ENCODE peak calls at places on chromosomes 6 and 20, in seven cellular contexts. One of them, this sample, is unnamed.

GRCh38 chr6:41937881-41938574 is 3.6 kb downstream of the CCND3 start:
- DNase-seq in IMR-90: no peak
- DNase-seq in Peyer's patch: no peak
- DNase-seq in right lobe of liver: no peak
- DNase-seq in body of pancreas: no peak
- DNase-seq in lower leg skin: no peak
- DNase-seq in erythroblast: peak; percentile 87
- DNase-seq in this sample: no peak

GRCh38 chr6:134816780-134817179 is 133.1 kb downstream of the ALDH8A1 start:
- DNase-seq in IMR-90: peak; percentile 64
- DNase-seq in Peyer's patch: no peak
- DNase-seq in lower leg skin: no peak
- DNase-seq in body of pancreas: no peak
- DNase-seq in erythroblast: no peak
- DNase-seq in right lobe of liver: no peak
- DNase-seq in this sample: no peak

GRCh38 chr6:139654888-139655782 is 280.7 kb upstream of the CITED2 start:
- DNase-seq in body of pancreas: no peak
- DNase-seq in Peyer's patch: no peak
- DNase-seq in lower leg skin: no peak
- DNase-seq in IMR-90: no peak
- DNase-seq in right lobe of liver: no peak
- DNase-seq in erythroblast: no peak
- DNase-seq in this sample: no peak

GRCh38 chr6:87755697-87756671 is 54.0 kb upstream of the AKIRIN2 start:
- DNase-seq in Peyer's patch: no peak
- DNase-seq in body of pancreas: no peak
- DNase-seq in right lobe of liver: no peak
- DNase-seq in erythroblast: peak; percentile 29
- DNase-seq in lower leg skin: no peak
- DNase-seq in IMR-90: peak; percentile 17
- DNase-seq in this sample: no peak

GRCh38 chr6:110980648-110981047 is 1.2 kb upstream of the RPF2 start:
- DNase-seq in right lobe of liver: no peak
- DNase-seq in lower leg skin: no peak
- DNase-seq in erythroblast: no peak
- DNase-seq in Peyer's patch: no peak
- DNase-seq in IMR-90: no peak
- DNase-seq in body of pancreas: no peak
- DNase-seq in this sample: no peak

GRCh38 chr6:148296746-148297145 is 45.9 kb upstream of the SASH1 start:
- DNase-seq in lower leg skin: no peak
- DNase-seq in right lobe of liver: no peak
- DNase-seq in Peyer's patch: no peak
- DNase-seq in erythroblast: no peak
- DNase-seq in IMR-90: no peak
- DNase-seq in body of pancreas: no peak
- DNase-seq in this sample: no peak

GRCh38 chr20:31652917-31653385 is 15.2 kb downstream of the COX4I2 start:
- DNase-seq in Peyer's patch: no peak
- DNase-seq in lower leg skin: no peak
- DNase-seq in right lobe of liver: no peak
- DNase-seq in erythroblast: no peak
- DNase-seq in IMR-90: peak; percentile 43
- DNase-seq in body of pancreas: no peak
- DNase-seq in this sample: no peak

GRCh38 chr6:138555294-138555988 is 56.1 kb upstream of the NHSL1 start:
- DNase-seq in erythroblast: no peak
- DNase-seq in body of pancreas: no peak
- DNase-seq in lower leg skin: no peak
- DNase-seq in Peyer's patch: no peak
- DNase-seq in right lobe of liver: no peak
- DNase-seq in IMR-90: no peak
- DNase-seq in this sample: no peak

GRCh38 chr6:15978426-15978825 is 150.5 kb upstream of the MYLIP start:
- DNase-seq in lower leg skin: no peak
- DNase-seq in body of pancreas: no peak
- DNase-seq in erythroblast: no peak
- DNase-seq in IMR-90: no peak
- DNase-seq in Peyer's patch: no peak
- DNase-seq in right lobe of liver: no peak
- DNase-seq in this sample: no peak

GRCh38 chr6:129105035-129105434 is 222.1 kb downstream of the LAMA2 start:
- DNase-seq in Peyer's patch: no peak
- DNase-seq in erythroblast: no peak
- DNase-seq in body of pancreas: no peak
- DNase-seq in lower leg skin: no peak
- DNase-seq in right lobe of liver: no peak
- DNase-seq in IMR-90: peak; percentile 7
- DNase-seq in this sample: no peak

GRCh38 chr6:88360203-88360797 is 194.2 kb upstream of the CNR1 start:
- DNase-seq in body of pancreas: no peak
- DNase-seq in lower leg skin: no peak
- DNase-seq in IMR-90: no peak
- DNase-seq in right lobe of liver: no peak
- DNase-seq in Peyer's patch: no peak
- DNase-seq in erythroblast: no peak
- DNase-seq in this sample: no peak

GRCh38 chr6:15359335-15359862 is 113.5 kb downstream of the JARID2 start:
- DNase-seq in body of pancreas: no peak
- DNase-seq in IMR-90: peak; percentile 78
- DNase-seq in Peyer's patch: no peak
- DNase-seq in erythroblast: no peak
- DNase-seq in lower leg skin: no peak
- DNase-seq in right lobe of liver: no peak
- DNase-seq in this sample: no peak

GRCh38 chr6:159828074-159828473 is 28.0 kb downstream of the PNLDC1 start:
- DNase-seq in IMR-90: peak; percentile 14
- DNase-seq in lower leg skin: no peak
- DNase-seq in right lobe of liver: no peak
- DNase-seq in erythroblast: no peak
- DNase-seq in Peyer's patch: no peak
- DNase-seq in body of pancreas: peak; percentile 40
- DNase-seq in this sample: no peak

GRCh38 chr6:126153661-126154060 is 167.3 kb downstream of the TRMT11 start:
- DNase-seq in erythroblast: no peak
- DNase-seq in IMR-90: peak; percentile 72
- DNase-seq in right lobe of liver: no peak
- DNase-seq in Peyer's patch: no peak
- DNase-seq in body of pancreas: no peak
- DNase-seq in lower leg skin: no peak
- DNase-seq in this sample: no peak

GRCh38 chr6:117269649-117270120 is 4.3 kb downstream of the VGLL2 start:
- DNase-seq in lower leg skin: no peak
- DNase-seq in erythroblast: no peak
- DNase-seq in body of pancreas: no peak
- DNase-seq in right lobe of liver: no peak
- DNase-seq in IMR-90: no peak
- DNase-seq in Peyer's patch: no peak
- DNase-seq in this sample: no peak
- TF ChIP-seq POLR2A in lower leg skin: no peak
- TF ChIP-seq POLR2A in erythroblast: no peak
- TF ChIP-seq POLR2A in body of pancreas: no peak
- TF ChIP-seq POLR2A in right lobe of liver: no peak
- TF ChIP-seq POLR2A in IMR-90: no peak
- TF ChIP-seq POLR2A in Peyer's patch: no peak
- TF ChIP-seq POLR2A in this sample: no peak

DNA sequence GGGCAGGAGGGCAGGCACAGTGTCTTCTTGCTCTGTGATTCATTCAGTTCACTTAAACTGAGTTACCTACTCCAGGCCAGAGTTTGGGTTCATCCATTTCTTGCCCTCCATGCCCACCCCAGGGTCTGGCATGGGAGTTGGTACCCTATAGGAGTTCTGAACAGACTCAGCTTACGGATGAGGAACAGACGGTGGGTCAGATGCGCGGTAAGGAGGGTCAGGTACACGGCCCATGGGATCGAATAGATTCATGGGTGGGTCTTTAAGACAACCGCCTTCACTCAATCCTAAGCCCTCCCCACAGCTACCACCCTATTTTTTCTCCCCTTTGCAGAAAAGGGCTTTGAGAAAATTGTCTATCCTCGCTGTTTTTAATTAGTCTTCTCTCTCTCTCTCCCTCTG is 13.1 kb upstream of the TRIB3 start:
- DNase-seq in body of pancreas: no peak
- DNase-seq in Peyer's patch: no peak
- DNase-seq in lower leg skin: no peak
- DNase-seq in erythroblast: no peak
- DNase-seq in right lobe of liver: no peak
- DNase-seq in IMR-90: no peak
- DNase-seq in this sample: no peak
- TF ChIP-seq POLR2A in body of pancreas: no peak
- TF ChIP-seq POLR2A in Peyer's patch: no peak
- TF ChIP-seq POLR2A in lower leg skin: no peak
- TF ChIP-seq POLR2A in erythroblast: no peak
- TF ChIP-seq POLR2A in right lobe of liver: no peak
- TF ChIP-seq POLR2A in IMR-90: no peak
- TF ChIP-seq POLR2A in this sample: no peak

DNA sequence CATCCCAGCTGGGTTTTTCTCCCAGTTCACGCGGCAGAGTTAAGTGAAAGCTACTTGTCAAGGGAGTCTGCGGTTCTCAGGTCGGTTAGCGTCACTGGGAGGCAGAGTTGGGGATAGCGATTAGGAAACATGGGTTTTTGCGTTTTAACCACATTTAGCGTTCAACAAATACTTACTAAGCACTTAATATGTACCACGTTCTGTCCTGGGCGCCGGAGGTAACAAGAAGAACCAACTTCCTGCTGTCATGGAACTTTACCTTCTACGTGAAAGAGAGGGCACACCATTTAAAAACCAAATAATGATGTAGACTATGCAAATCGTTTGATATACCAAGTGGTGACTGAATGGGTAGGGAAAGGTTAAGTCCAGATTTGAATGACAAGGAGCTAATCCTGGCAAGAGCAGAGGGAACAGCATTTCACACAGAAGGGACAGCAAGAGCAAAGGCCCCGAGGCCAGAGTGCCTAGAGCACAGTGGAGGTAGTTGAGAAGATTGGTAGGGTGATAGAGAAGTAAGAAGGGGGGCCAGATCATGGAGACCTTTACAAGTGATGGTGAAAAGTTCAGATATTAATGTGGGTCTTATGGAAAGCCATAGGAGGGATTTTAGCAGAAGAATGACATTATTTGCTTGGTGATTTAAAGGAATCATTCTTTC is 740 bp downstream of the RIOK1 start:
- DNase-seq in IMR-90: peak; percentile 76
- DNase-seq in erythroblast: no peak
- DNase-seq in body of pancreas: no peak
- DNase-seq in right lobe of liver: no peak
- DNase-seq in lower leg skin: no peak
- DNase-seq in Peyer's patch: peak; percentile 38
- DNase-seq in this sample: no peak
- TF ChIP-seq POLR2A in IMR-90: no peak
- TF ChIP-seq POLR2A in erythroblast: no peak
- TF ChIP-seq POLR2A in body of pancreas: no peak
- TF ChIP-seq POLR2A in right lobe of liver: no peak
- TF ChIP-seq POLR2A in lower leg skin: no peak
- TF ChIP-seq POLR2A in Peyer's patch: no peak
- TF ChIP-seq POLR2A in this sample: no peak

GRCh38 chr20:34829191-34829590 is 3.7 kb upstream of the NCOA6 start:
- DNase-seq in Peyer's patch: no peak
- DNase-seq in lower leg skin: no peak
- DNase-seq in right lobe of liver: no peak
- DNase-seq in erythroblast: no peak
- DNase-seq in IMR-90: no peak
- DNase-seq in body of pancreas: no peak
- DNase-seq in this sample: no peak

GRCh38 chr20:34824026-34824860 is 1.2 kb downstream of the NCOA6 start:
- DNase-seq in Peyer's patch: peak; percentile 69
- DNase-seq in lower leg skin: peak; percentile 60
- DNase-seq in body of pancreas: peak; percentile 82
- DNase-seq in erythroblast: peak; percentile 90
- DNase-seq in IMR-90: peak; percentile 24
- DNase-seq in right lobe of liver: peak; percentile 74
- DNase-seq in this sample: peak; percentile 83

GRCh38 chr20:34824861-34825529 is 456 bp downstream of the NCOA6 start:
- DNase-seq in lower leg skin: peak; percentile 20
- DNase-seq in Peyer's patch: peak; percentile 59
- DNase-seq in right lobe of liver: peak; percentile 72
- DNase-seq in erythroblast: peak; percentile 88
- DNase-seq in body of pancreas: peak; percentile 62
- DNase-seq in IMR-90: peak; percentile 28
- DNase-seq in this sample: peak; percentile 82

GRCh38 chr20:34820805-34821578 is 4.5 kb downstream of the NCOA6 start:
- DNase-seq in body of pancreas: no peak
- DNase-seq in lower leg skin: no peak
- DNase-seq in IMR-90: no peak
- DNase-seq in Peyer's patch: no peak
- DNase-seq in erythroblast: no peak
- DNase-seq in right lobe of liver: no peak
- DNase-seq in this sample: no peak

GRCh38 chr20:34825530-34826362 is at the start of gene NCOA6:
- DNase-seq in erythroblast: peak; percentile 95
- DNase-seq in body of pancreas: peak; percentile 90
- DNase-seq in lower leg skin: peak; percentile 82
- DNase-seq in Peyer's patch: peak; percentile 86
- DNase-seq in right lobe of liver: peak; percentile 92
- DNase-seq in IMR-90: peak; percentile 74
- DNase-seq in this sample: peak; percentile 94
- TF ChIP-seq POLR2A in erythroblast: peak; percentile 55
- TF ChIP-seq POLR2A in body of pancreas: peak; percentile 9
- TF ChIP-seq POLR2A in lower leg skin: no peak
- TF ChIP-seq POLR2A in Peyer's patch: peak; percentile 18
- TF ChIP-seq POLR2A in right lobe of liver: peak; percentile 3
- TF ChIP-seq POLR2A in IMR-90: no peak
- TF ChIP-seq POLR2A in this sample: no peak

This sample was measured in suprapubic skin.